ENCODE peak calls at places on chromosomes 7 and 10, in six cellular contexts. N is lung microvascular endothelial cell; J is AML-193; L is right lobe of liver; I is dorsolateral prefrontal cortex; V is stimulated activated CD4-positive, alpha-beta T cell treated with anti-CD3 and anti-CD28 coated beads, Interleukin-15, amount 100 ng/mL, for 24 hours. D is an unnamed sample.

GRCh38 chr7:1733206-1733907 is 63.3 kb downstream of the ELFN1 start:
- DNase-seq in N (no peak), J (no peak), L (no peak), I (no peak), V (no peak), D (no peak)

GRCh38 chr10:110782616-110783015 is 89.1 kb upstream of the PDCD4 start:
- DNase-seq in N (no peak), J (no peak), L (no peak), I (no peak), V (no peak), D (no peak)

GRCh38 chr7:43138710-43139601 is 26.5 kb downstream of the HECW1 start:
- DNase-seq in N (no peak), J (no peak), L (no peak), I (no peak), V (no peak), D (no peak)

GRCh38 chr10:9851808-9852207 is 1165.9 kb upstream of the CELF2 start:
- DNase-seq in N (no peak), J (no peak), L (no peak), I (no peak), V (no peak), D (no peak)

GRCh38 chr7:46960974-46961373 is 620.9 kb downstream of the TNS3 start:
- DNase-seq in N (no peak), J (no peak), L (no peak), I (no peak), V (no peak), D (no peak)

GRCh38 chr10:104680467-104681401 is 39.6 kb downstream of the SORCS3 start:
- DNase-seq in N (no peak), J (no peak), L (no peak), I (peak), V (no peak), D (peak)

GRCh38 chr10:21764790-21765189 is 230.8 kb downstream of the MLLT10 start:
- DNase-seq in N (no peak), J (no peak), L (no peak), I (no peak), V (no peak), D (no peak)

GRCh38 chr10:63027533-63027932 is 105.6 kb upstream of the NRBF2 start:
- DNase-seq in N (no peak), J (no peak), L (no peak), I (peak), V (no peak), D (no peak)

GRCh38 chr10:102583435-102584417 is 60.6 kb upstream of the TRIM8 start:
- DNase-seq in N (peak), J (peak), L (peak), I (peak), V (peak), D (peak)

D was measured in nucleus accumbens.